ENCODE peak calls at places on chromosomes 12 and 14, in seven cellular contexts. One of them, this sample, is unnamed.

GRCh38 chr12:43762596-43762995 is 3.8 kb downstream of the IRAK4 start:
- DNase-seq in OCI-LY7: no peak
- DNase-seq in CD8-positive, alpha-beta T cell: no peak
- DNase-seq in T-cell: no peak
- DNase-seq in amniotic epithelial cell: no peak
- DNase-seq in NCI-H187 treated with DMSO at 0.1 percent for 48 hours: no peak
- DNase-seq in fibroblast of mammary gland: no peak
- DNase-seq in this sample: peak; percentile 53

GRCh38 chr12:9869307-9870161 is at the start of gene CLEC2B:
- DNase-seq in OCI-LY7: peak; percentile 44
- DNase-seq in CD8-positive, alpha-beta T cell: no peak
- DNase-seq in T-cell: no peak
- DNase-seq in amniotic epithelial cell: peak; percentile 97
- DNase-seq in NCI-H187 treated with DMSO at 0.1 percent for 48 hours: no peak
- DNase-seq in fibroblast of mammary gland: peak; percentile 97
- DNase-seq in this sample: no peak

GRCh38 chr14:24164591-24164991 is 3.5 kb downstream of the IRF9 start:
- DNase-seq in OCI-LY7: no peak
- DNase-seq in CD8-positive, alpha-beta T cell: no peak
- DNase-seq in T-cell: no peak
- DNase-seq in amniotic epithelial cell: no peak
- DNase-seq in NCI-H187 treated with DMSO at 0.1 percent for 48 hours: no peak
- DNase-seq in fibroblast of mammary gland: no peak
- DNase-seq in this sample: no peak

GRCh38 chr14:93892923-93893549 is 34.1 kb upstream of the FAM181A start:
- DNase-seq in OCI-LY7: peak; percentile 66
- DNase-seq in CD8-positive, alpha-beta T cell: peak; percentile 51
- DNase-seq in T-cell: peak; percentile 58
- DNase-seq in amniotic epithelial cell: peak; percentile 29
- DNase-seq in NCI-H187 treated with DMSO at 0.1 percent for 48 hours: no peak
- DNase-seq in fibroblast of mammary gland: peak; percentile 49
- DNase-seq in this sample: peak; percentile 80

GRCh38 chr12:6766651-6767300 is 613 bp downstream of the PTMS start:
- DNase-seq in OCI-LY7: peak; percentile 76
- DNase-seq in CD8-positive, alpha-beta T cell: no peak
- DNase-seq in T-cell: peak; percentile 30
- DNase-seq in amniotic epithelial cell: peak; percentile 57
- DNase-seq in NCI-H187 treated with DMSO at 0.1 percent for 48 hours: no peak
- DNase-seq in fibroblast of mammary gland: peak; percentile 60
- DNase-seq in this sample: peak; percentile 80

GRCh38 chr12:108854055-108854452 is 3.3 kb downstream of the SSH1 start:
- DNase-seq in OCI-LY7: no peak
- DNase-seq in CD8-positive, alpha-beta T cell: no peak
- DNase-seq in T-cell: no peak
- DNase-seq in amniotic epithelial cell: peak; percentile 93
- DNase-seq in NCI-H187 treated with DMSO at 0.1 percent for 48 hours: no peak
- DNase-seq in fibroblast of mammary gland: peak; percentile 98
- DNase-seq in this sample: peak; percentile 20

GRCh38 chr12:45349911-45350310 is 134.0 kb downstream of the ANO6 start:
- DNase-seq in OCI-LY7: no peak
- DNase-seq in CD8-positive, alpha-beta T cell: no peak
- DNase-seq in T-cell: no peak
- DNase-seq in amniotic epithelial cell: peak; percentile 12
- DNase-seq in NCI-H187 treated with DMSO at 0.1 percent for 48 hours: no peak
- DNase-seq in fibroblast of mammary gland: peak; percentile 50
- DNase-seq in this sample: peak; percentile 43

GRCh38 chr12:19970116-19970515 is 398.2 kb upstream of the PDE3A start:
- DNase-seq in OCI-LY7: no peak
- DNase-seq in CD8-positive, alpha-beta T cell: no peak
- DNase-seq in T-cell: no peak
- DNase-seq in amniotic epithelial cell: peak; percentile 95
- DNase-seq in NCI-H187 treated with DMSO at 0.1 percent for 48 hours: no peak
- DNase-seq in fibroblast of mammary gland: peak; percentile 92
- DNase-seq in this sample: no peak

GRCh38 chr14:72892879-72893635 is 844 bp downstream of the DPF3 start:
- DNase-seq in OCI-LY7: peak; percentile 10
- DNase-seq in CD8-positive, alpha-beta T cell: no peak
- DNase-seq in T-cell: peak; percentile 12
- DNase-seq in amniotic epithelial cell: no peak
- DNase-seq in NCI-H187 treated with DMSO at 0.1 percent for 48 hours: no peak
- DNase-seq in fibroblast of mammary gland: no peak
- DNase-seq in this sample: peak; percentile 68

GRCh38 chr12:71476513-71476912 is 36.9 kb downstream of the LGR5 start:
- DNase-seq in OCI-LY7: no peak
- DNase-seq in CD8-positive, alpha-beta T cell: no peak
- DNase-seq in T-cell: no peak
- DNase-seq in amniotic epithelial cell: peak; percentile 72
- DNase-seq in NCI-H187 treated with DMSO at 0.1 percent for 48 hours: no peak
- DNase-seq in fibroblast of mammary gland: peak; percentile 84
- DNase-seq in this sample: no peak

GRCh38 chr12:107539196-107539939 is 146.2 kb upstream of the PWP1 start:
- DNase-seq in OCI-LY7: no peak
- DNase-seq in CD8-positive, alpha-beta T cell: no peak
- DNase-seq in T-cell: no peak
- DNase-seq in amniotic epithelial cell: no peak
- DNase-seq in NCI-H187 treated with DMSO at 0.1 percent for 48 hours: no peak
- DNase-seq in fibroblast of mammary gland: no peak
- DNase-seq in this sample: no peak

GRCh38 chr12:49983892-49984291 is 11.1 kb downstream of the AQP6 start:
- DNase-seq in OCI-LY7: no peak
- DNase-seq in CD8-positive, alpha-beta T cell: no peak
- DNase-seq in T-cell: no peak
- DNase-seq in amniotic epithelial cell: peak; percentile 89
- DNase-seq in NCI-H187 treated with DMSO at 0.1 percent for 48 hours: no peak
- DNase-seq in fibroblast of mammary gland: peak; percentile 85
- DNase-seq in this sample: peak; percentile 99

GRCh38 chr14:64234877-64235651 is 59.1 kb downstream of the ESR2 start:
- DNase-seq in OCI-LY7: peak; percentile 79
- DNase-seq in CD8-positive, alpha-beta T cell: no peak
- DNase-seq in T-cell: no peak
- DNase-seq in amniotic epithelial cell: peak; percentile 36
- DNase-seq in NCI-H187 treated with DMSO at 0.1 percent for 48 hours: no peak
- DNase-seq in fibroblast of mammary gland: peak; percentile 57
- DNase-seq in this sample: peak; percentile 78

GRCh38 chr12:6336079-6336858 is 5.6 kb downstream of the TNFRSF1A start:
- DNase-seq in OCI-LY7: no peak
- DNase-seq in CD8-positive, alpha-beta T cell: no peak
- DNase-seq in T-cell: peak; percentile 49
- DNase-seq in amniotic epithelial cell: peak; percentile 100
- DNase-seq in NCI-H187 treated with DMSO at 0.1 percent for 48 hours: peak; percentile 57
- DNase-seq in fibroblast of mammary gland: peak; percentile 100
- DNase-seq in this sample: peak; percentile 99

GRCh38 chr14:61621444-61621843 is 73.9 kb upstream of the HIF1A start:
- DNase-seq in OCI-LY7: no peak
- DNase-seq in CD8-positive, alpha-beta T cell: no peak
- DNase-seq in T-cell: no peak
- DNase-seq in amniotic epithelial cell: no peak
- DNase-seq in NCI-H187 treated with DMSO at 0.1 percent for 48 hours: no peak
- DNase-seq in fibroblast of mammary gland: no peak
- DNase-seq in this sample: no peak

GRCh38 chr12:30794020-30794419 is 39.3 kb upstream of the CAPRIN2 start:
- DNase-seq in OCI-LY7: no peak
- DNase-seq in CD8-positive, alpha-beta T cell: no peak
- DNase-seq in T-cell: no peak
- DNase-seq in amniotic epithelial cell: no peak
- DNase-seq in NCI-H187 treated with DMSO at 0.1 percent for 48 hours: no peak
- DNase-seq in fibroblast of mammary gland: no peak
- DNase-seq in this sample: no peak

GRCh38 chr12:84054811-84055210 is 857.8 kb downstream of the SLC6A15 start:
- DNase-seq in OCI-LY7: no peak
- DNase-seq in CD8-positive, alpha-beta T cell: no peak
- DNase-seq in T-cell: no peak
- DNase-seq in amniotic epithelial cell: no peak
- DNase-seq in NCI-H187 treated with DMSO at 0.1 percent for 48 hours: no peak
- DNase-seq in fibroblast of mammary gland: no peak
- DNase-seq in this sample: no peak

GRCh38 chr12:132285991-132286681 is 43.3 kb downstream of the GALNT9 start:
- DNase-seq in OCI-LY7: no peak
- DNase-seq in CD8-positive, alpha-beta T cell: no peak
- DNase-seq in T-cell: no peak
- DNase-seq in amniotic epithelial cell: peak; percentile 75
- DNase-seq in NCI-H187 treated with DMSO at 0.1 percent for 48 hours: no peak
- DNase-seq in fibroblast of mammary gland: peak; percentile 26
- DNase-seq in this sample: no peak

GRCh38 chr14:75906228-75906627 is 75.6 kb downstream of the TGFB3 start:
- DNase-seq in OCI-LY7: no peak
- DNase-seq in CD8-positive, alpha-beta T cell: no peak
- DNase-seq in T-cell: no peak
- DNase-seq in amniotic epithelial cell: no peak
- DNase-seq in NCI-H187 treated with DMSO at 0.1 percent for 48 hours: no peak
- DNase-seq in fibroblast of mammary gland: no peak
- DNase-seq in this sample: no peak

GRCh38 chr14:76306131-76306530 is 69.8 kb upstream of the ESRRB start:
- DNase-seq in OCI-LY7: no peak
- DNase-seq in CD8-positive, alpha-beta T cell: no peak
- DNase-seq in T-cell: no peak
- DNase-seq in amniotic epithelial cell: no peak
- DNase-seq in NCI-H187 treated with DMSO at 0.1 percent for 48 hours: no peak
- DNase-seq in fibroblast of mammary gland: no peak
- DNase-seq in this sample: no peak

GRCh38 chr12:51642286-51642685 is 51.3 kb downstream of the SCN8A start:
- DNase-seq in OCI-LY7: no peak
- DNase-seq in CD8-positive, alpha-beta T cell: no peak
- DNase-seq in T-cell: no peak
- DNase-seq in amniotic epithelial cell: no peak
- DNase-seq in NCI-H187 treated with DMSO at 0.1 percent for 48 hours: no peak
- DNase-seq in fibroblast of mammary gland: no peak
- DNase-seq in this sample: no peak

GRCh38 chr14:102554835-102555819 is 37.3 kb upstream of the RCOR1 start:
- DNase-seq in OCI-LY7: no peak
- DNase-seq in CD8-positive, alpha-beta T cell: peak; percentile 39
- DNase-seq in T-cell: peak; percentile 54
- DNase-seq in amniotic epithelial cell: no peak
- DNase-seq in NCI-H187 treated with DMSO at 0.1 percent for 48 hours: no peak
- DNase-seq in fibroblast of mammary gland: no peak
- DNase-seq in this sample: no peak

GRCh38 chr14:85250369-85250768 is 279.6 kb upstream of the FLRT2 start:
- DNase-seq in OCI-LY7: no peak
- DNase-seq in CD8-positive, alpha-beta T cell: no peak
- DNase-seq in T-cell: no peak
- DNase-seq in amniotic epithelial cell: no peak
- DNase-seq in NCI-H187 treated with DMSO at 0.1 percent for 48 hours: no peak
- DNase-seq in fibroblast of mammary gland: no peak
- DNase-seq in this sample: no peak

GRCh38 chr12:6465467-6466183 is 4.9 kb downstream of the VAMP1 start:
- DNase-seq in OCI-LY7: peak; percentile 68
- DNase-seq in CD8-positive, alpha-beta T cell: no peak
- DNase-seq in T-cell: no peak
- DNase-seq in amniotic epithelial cell: peak; percentile 73
- DNase-seq in NCI-H187 treated with DMSO at 0.1 percent for 48 hours: no peak
- DNase-seq in fibroblast of mammary gland: peak; percentile 80
- DNase-seq in this sample: peak; percentile 86

GRCh38 chr14:101492716-101493115 is 68.6 kb upstream of the DIO3 start:
- DNase-seq in OCI-LY7: no peak
- DNase-seq in CD8-positive, alpha-beta T cell: no peak
- DNase-seq in T-cell: no peak
- DNase-seq in amniotic epithelial cell: no peak
- DNase-seq in NCI-H187 treated with DMSO at 0.1 percent for 48 hours: no peak
- DNase-seq in fibroblast of mammary gland: no peak
- DNase-seq in this sample: no peak

GRCh38 chr12:69091447-69092022 is 147.8 kb upstream of the CPSF6 start:
- DNase-seq in OCI-LY7: no peak
- DNase-seq in CD8-positive, alpha-beta T cell: no peak
- DNase-seq in T-cell: no peak
- DNase-seq in amniotic epithelial cell: no peak
- DNase-seq in NCI-H187 treated with DMSO at 0.1 percent for 48 hours: no peak
- DNase-seq in fibroblast of mammary gland: no peak
- DNase-seq in this sample: peak; percentile 44

GRCh38 chr14:34676516-34677211 is 37.7 kb downstream of the CFL2 start:
- DNase-seq in OCI-LY7: no peak
- DNase-seq in CD8-positive, alpha-beta T cell: no peak
- DNase-seq in T-cell: no peak
- DNase-seq in amniotic epithelial cell: no peak
- DNase-seq in NCI-H187 treated with DMSO at 0.1 percent for 48 hours: no peak
- DNase-seq in fibroblast of mammary gland: no peak
- DNase-seq in this sample: peak; percentile 28

GRCh38 chr14:68297871-68298468 is 478.4 kb downstream of the RAD51B start:
- DNase-seq in OCI-LY7: no peak
- DNase-seq in CD8-positive, alpha-beta T cell: no peak
- DNase-seq in T-cell: no peak
- DNase-seq in amniotic epithelial cell: peak; percentile 69
- DNase-seq in NCI-H187 treated with DMSO at 0.1 percent for 48 hours: no peak
- DNase-seq in fibroblast of mammary gland: peak; percentile 37
- DNase-seq in this sample: no peak

This sample was measured in NCI-H82.